ENCODE peak calls at places on chromosomes 11 and 22, in six cellular contexts. Q is IMR-90, L is lower leg skin, E is HCT116, S is uterus, K is HepG2. I is an unnamed sample.

GRCh38 chr11:72410956-72411355 is 23.4 kb downstream of the CLPB start:
- DNase-seq in L (no peak), Q (no peak), S (no peak), E (no peak), K (no peak), I (no peak)

GRCh38 chr11:2213384-2213842 is 41.8 kb upstream of the TH start:
- DNase-seq in S (no peak), Q (no peak), E (no peak), K (peak; percentile 96), L (peak; percentile 14), I (no peak)

GRCh38 chr22:32544953-32545558 is 70.4 kb downstream of the FBXO7 start:
- DNase-seq in K (no peak), E (no peak), L (no peak), S (no peak), Q (peak; percentile 70), I (no peak)

GRCh38 chr11:100902454-100903141 is 215.5 kb downstream of the ARHGAP42 start:
- DNase-seq in E (no peak), S (no peak), K (no peak), Q (no peak), L (no peak), I (no peak)

GRCh38 chr22:17199131-17199731 is 20.0 kb downstream of the ADA2 start:
- DNase-seq in K (no peak), S (peak; percentile 36), Q (peak; percentile 16), L (peak; percentile 21), E (no peak), I (peak; percentile 23)

GRCh38 chr11:106156290-106156937 is 79.0 kb downstream of the AASDHPPT start:
- DNase-seq in K (peak; percentile 15), S (peak; percentile 75), Q (peak; percentile 83), L (peak; percentile 21), E (peak; percentile 26), I (peak; percentile 20)

GRCh38 chr11:118046051-118046963 is 30.6 kb upstream of the TMPRSS4 start:
- DNase-seq in S (no peak), L (no peak), Q (no peak), E (no peak), K (no peak), I (no peak)

GRCh38 chr11:128341280-128341679 is 246.1 kb downstream of the ETS1 start:
- DNase-seq in E (no peak), Q (no peak), L (no peak), S (no peak), K (no peak), I (no peak)

GRCh38 chr22:43228330-43228729 is 41.4 kb upstream of the TTLL12 start:
- DNase-seq in K (no peak), E (peak; percentile 10), Q (peak; percentile 10), S (no peak), L (no peak), I (peak; percentile 16)

GRCh38 chr11:251550-251949 is 14.8 kb downstream of the PSMD13 start:
- DNase-seq in Q (no peak), L (no peak), E (no peak), S (no peak), K (no peak), I (no peak)

GRCh38 chr11:73969991-73970800 is 12.4 kb downstream of the UCP2 start:
- DNase-seq in K (no peak), L (no peak), Q (no peak), E (no peak), S (no peak), I (no peak)

GRCh38 chr22:38578505-38578904 is 8.5 kb upstream of the DMC1 start:
- DNase-seq in E (no peak), Q (no peak), K (no peak), S (no peak), L (no peak), I (no peak)
- TF ChIP-seq CTCF in E (no peak), Q (no peak), K (no peak), S (no peak), L (no peak), I (no peak)

DNA sequence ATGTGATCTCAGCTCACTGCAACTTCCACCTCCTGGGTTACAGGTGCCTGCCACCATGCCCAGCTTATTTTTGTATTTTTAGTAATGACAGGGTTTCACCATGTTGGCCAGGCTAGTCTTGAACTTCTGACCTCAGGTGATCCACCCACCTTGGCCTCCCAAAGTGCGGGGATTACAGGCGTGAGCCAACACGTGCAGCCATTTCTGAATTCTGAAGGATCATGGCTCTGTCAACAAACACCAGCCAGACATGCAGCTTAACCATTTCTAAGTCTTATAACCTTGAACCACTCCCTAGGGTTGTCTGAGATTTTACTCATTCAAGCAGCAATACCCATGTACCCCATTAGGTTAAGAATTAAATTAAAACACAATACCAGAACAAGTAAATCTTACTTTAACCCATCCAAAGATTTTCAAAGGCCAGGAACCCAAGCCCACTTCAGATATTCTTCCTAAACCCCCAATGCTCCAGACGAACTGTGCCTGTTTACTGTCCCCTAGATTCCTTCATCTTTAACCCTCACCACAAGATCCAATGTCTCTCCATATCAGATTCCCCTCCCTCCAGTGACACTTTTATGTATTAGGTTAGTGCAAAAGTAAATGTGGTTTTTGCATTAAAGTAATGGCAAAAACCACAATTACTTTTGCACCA is 4.0 kb downstream of the RPS13 start:
- DNase-seq in S (no peak), L (no peak), K (no peak), Q (no peak), E (no peak), I (no peak)
- TF ChIP-seq POLR2A in S (no peak), L (no peak), K (peak; percentile 35), Q (peak; percentile 57), E (no peak), I (no peak)

GRCh38 chr11:15645201-15645600 is 530.5 kb downstream of the INSC start:
- DNase-seq in Q (no peak), S (peak; percentile 33), L (no peak), E (no peak), K (no peak), I (no peak)
- TF ChIP-seq CTCF in Q (no peak), S (no peak), L (no peak), E (no peak), K (no peak), I (no peak)

DNA sequence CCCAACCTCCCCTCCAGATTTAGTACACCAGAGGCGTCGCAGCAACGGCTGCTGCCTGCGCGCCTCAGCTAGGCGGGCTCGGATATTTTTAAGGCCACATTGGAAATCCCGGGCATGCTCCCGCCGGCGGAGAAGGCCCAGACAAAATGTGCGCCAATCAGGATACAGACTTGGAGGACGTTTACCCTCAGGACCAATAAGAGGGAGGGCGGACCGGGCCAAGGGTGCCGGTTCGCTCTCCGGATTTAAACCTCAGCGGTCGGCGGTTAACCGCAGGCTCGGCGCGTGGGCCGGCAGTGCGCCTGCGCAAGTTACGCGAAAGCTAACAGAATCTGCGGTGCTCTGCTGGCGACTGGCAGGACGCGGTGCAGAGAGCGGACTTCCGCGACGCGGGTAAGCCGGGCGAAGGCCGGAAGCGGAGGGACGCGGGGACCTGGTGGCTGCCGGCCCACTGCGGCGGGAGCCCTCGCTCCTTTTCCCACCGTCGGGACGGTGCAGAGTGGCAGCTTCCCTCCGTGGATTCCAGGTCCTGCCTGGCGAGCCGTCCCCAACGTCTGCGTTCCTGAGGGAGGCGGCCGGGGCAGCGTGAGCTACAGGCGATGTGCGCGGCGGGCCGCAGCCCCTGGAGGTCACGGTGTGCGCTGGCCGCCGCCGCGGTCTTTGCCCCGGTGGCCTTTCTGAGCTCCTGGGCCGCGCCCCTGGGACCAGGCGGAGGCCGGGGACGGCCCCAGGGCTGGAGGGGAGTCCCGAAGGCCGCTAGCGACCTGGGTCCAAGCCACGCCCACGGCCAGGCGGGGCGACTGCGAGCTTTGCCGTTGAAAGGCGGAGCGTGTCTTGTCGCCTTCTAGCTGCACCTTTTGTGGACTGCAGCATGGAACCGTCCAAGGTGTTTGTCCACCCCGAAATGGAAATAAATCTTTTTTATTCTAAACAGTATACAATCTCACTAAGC is at the start of gene HYLS1:
- DNase-seq in Q (peak; percentile 95), K (peak; percentile 72), S (peak; percentile 92), E (peak; percentile 92), L (peak; percentile 93), I (peak; percentile 95)
- TF ChIP-seq POLR2A in Q (peak; percentile 52), K (peak; percentile 70), S (peak; percentile 68), E (peak; percentile 74), L (no peak), I (peak; percentile 83)

GRCh38 chr11:130369713-130370112 is 55.0 kb upstream of the ZBTB44 start:
- DNase-seq in E (no peak), Q (no peak), S (no peak), L (no peak), K (no peak), I (no peak)

GRCh38 chr11:130371004-130371590 is 56.4 kb upstream of the ZBTB44 start:
- DNase-seq in K (no peak), E (no peak), Q (no peak), S (no peak), L (no peak), I (no peak)

GRCh38 chr11:130369141-130369691 is 54.5 kb upstream of the ZBTB44 start:
- DNase-seq in Q (no peak), K (no peak), E (no peak), L (no peak), S (no peak), I (no peak)
- TF ChIP-seq CTCF in Q (no peak), K (no peak), E (no peak), L (no peak), S (no peak), I (no peak)

DNA sequence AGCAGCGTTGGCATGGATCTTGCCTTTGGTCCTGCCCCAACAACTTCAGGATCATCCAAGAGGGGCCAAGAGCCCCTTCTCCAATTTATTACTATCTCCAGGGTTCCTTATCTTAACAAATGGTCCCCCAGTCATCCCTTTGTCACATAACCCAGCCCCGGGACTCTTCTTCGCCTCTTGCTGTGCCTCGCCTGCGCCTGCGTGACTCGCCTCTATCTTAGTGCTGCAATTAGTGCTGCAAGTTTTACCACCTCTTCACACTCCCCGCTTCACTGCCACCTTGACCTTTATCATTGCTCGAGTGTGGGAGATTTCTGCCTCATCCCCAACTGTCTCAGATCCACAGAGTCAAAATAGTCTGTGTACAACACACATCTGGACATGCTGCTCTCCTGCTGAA is 4.0 kb upstream of the IGSF22 start:
- DNase-seq in L (no peak), S (no peak), Q (no peak), E (no peak), K (no peak), I (no peak)
- TF ChIP-seq POLR2A in L (no peak), S (no peak), Q (no peak), E (no peak), K (no peak), I (no peak)

GRCh38 chr11:34890812-34891211 is 25.4 kb downstream of the APIP start:
- DNase-seq in S (no peak), L (no peak), K (peak; percentile 59), Q (peak; percentile 55), E (peak; percentile 56), I (no peak)

GRCh38 chr11:34886609-34887008 is 29.6 kb downstream of the APIP start:
- DNase-seq in Q (no peak), K (peak; percentile 28), L (no peak), E (no peak), S (no peak), I (no peak)

GRCh38 chr11:34891611-34892010 is 24.6 kb downstream of the APIP start:
- DNase-seq in L (no peak), S (no peak), Q (no peak), E (no peak), K (peak; percentile 63), I (no peak)

GRCh38 chr11:34887260-34887659 is 28.9 kb downstream of the APIP start:
- DNase-seq in K (no peak), S (no peak), E (no peak), L (no peak), Q (no peak), I (no peak)

GRCh38 chr11:34890089-34890488 is 26.1 kb downstream of the APIP start:
- DNase-seq in S (no peak), E (no peak), K (no peak), Q (no peak), L (no peak), I (no peak)
- TF ChIP-seq CTCF in S (no peak), E (peak; percentile 47), K (peak; percentile 50), Q (peak; percentile 28), L (no peak), I (no peak)

I was measured in thyroid gland.